ENCODE peak calls at places on chromosomes 13 and 19, in four cellular contexts. N is T47D, D is KG1, F is HuH-7.5. B is an unnamed sample.

GRCh38 chr13:33728271-33729037 is 89.5 kb upstream of the RFC3 start:
- DNase-seq in F (no peak), N (no peak), D (no peak), B (no peak)

GRCh38 chr19:13902993-13903555 is 2.8 kb downstream of the BRME1 start:
- DNase-seq in F (no peak), D (peak), N (no peak), B (no peak)

GRCh38 chr19:51903192-51903591 is 1.6 kb downstream of the ZNF649 start:
- DNase-seq in F (no peak), N (no peak), D (no peak), B (no peak)

GRCh38 chr13:66624302-66624701 is 605.8 kb downstream of the PCDH9 start:
- DNase-seq in N (no peak), D (no peak), F (no peak), B (no peak)

GRCh38 chr13:87661471-87661870 is 9.7 kb upstream of the SLITRK5 start:
- DNase-seq in D (no peak), N (no peak), F (no peak), B (no peak)

GRCh38 chr19:47373246-47374240 is 24.4 kb downstream of the DHX34 start:
- DNase-seq in N (no peak), F (no peak), D (no peak), B (no peak)

GRCh38 chr13:44305845-44306244 is 67.8 kb upstream of the SERP2 start:
- DNase-seq in N (no peak), D (no peak), F (no peak), B (no peak)

GRCh38 chr13:60402022-60402421 is 5.0 kb downstream of the TDRD3 start:
- DNase-seq in D (no peak), N (no peak), F (no peak), B (no peak)

GRCh38 chr19:35162471-35163326 is 8.2 kb downstream of the FXYD5 start:
- DNase-seq in F (no peak), N (no peak), D (no peak), B (no peak)

GRCh38 chr19:15471639-15472101 is 7.3 kb upstream of the RASAL3 start:
- DNase-seq in N (no peak), F (no peak), D (no peak), B (no peak)

GRCh38 chr19:40610396-40611064 is 9.4 kb downstream of the LTBP4 start:
- DNase-seq in F (no peak), N (peak), D (no peak), B (no peak)

GRCh38 chr19:1513492-1514294 is 874 bp upstream of the ADAMTSL5 start:
- DNase-seq in N (no peak), D (no peak), F (peak), B (peak)

GRCh38 chr19:14479985-14480694 is 5.0 kb upstream of the PTGER1 start:
- DNase-seq in F (peak), D (peak), N (peak), B (peak)

GRCh38 chr13:45851171-45851889 is at the start of gene SIAH3:
- DNase-seq in F (no peak), D (no peak), N (no peak), B (peak)

GRCh38 chr13:97191143-97191542 is 31.0 kb upstream of the MBNL2 start:
- DNase-seq in N (no peak), D (no peak), F (no peak), B (no peak)

GRCh38 chr19:33510728-33511255 is 10.8 kb downstream of the PEPD start:
- DNase-seq in F (no peak), N (no peak), D (no peak), B (no peak)

GRCh38 chr19:35348909-35349611 is 1.4 kb downstream of the FFAR1 start:
- DNase-seq in N (no peak), D (no peak), F (no peak), B (no peak)

B was measured in A549.